ENCODE peak calls at places on chromosomes 6 and 20, in eight cellular contexts. One of them, this sample, is unnamed. For H3K9me3, the result is how much of the 10 kb centered on the place peaks cover.

GRCh38 chr6:34455831-34456230 is 10.0 kb upstream of the PACSIN1 start:
- DNase-seq in H1: no peak
- DNase-seq in spleen: peak
- DNase-seq in Panc1: no peak
- DNase-seq in endothelial cell of umbilical vein: no peak
- DNase-seq in transverse colon: no peak
- DNase-seq in sigmoid colon: no peak
- DNase-seq in breast epithelium: no peak
- DNase-seq in this sample: no peak

GRCh38 chr20:57582432-57583288 is 21.8 kb downstream of the PCK1 start:
- DNase-seq in H1: no peak
- DNase-seq in spleen: peak
- DNase-seq in Panc1: no peak
- DNase-seq in endothelial cell of umbilical vein: peak
- DNase-seq in transverse colon: no peak
- DNase-seq in sigmoid colon: peak
- DNase-seq in breast epithelium: no peak
- DNase-seq in this sample: no peak

GRCh38 chr20:43243672-43244269 is 54.1 kb upstream of the PTPRT start:
- DNase-seq in H1: no peak
- DNase-seq in spleen: no peak
- DNase-seq in Panc1: no peak
- DNase-seq in endothelial cell of umbilical vein: no peak
- DNase-seq in transverse colon: no peak
- DNase-seq in sigmoid colon: no peak
- DNase-seq in breast epithelium: peak
- DNase-seq in this sample: no peak

GRCh38 chr6:169918954-169919549 is 167.6 kb downstream of the ERMARD start:
- DNase-seq in H1: no peak
- DNase-seq in spleen: no peak
- DNase-seq in Panc1: no peak
- DNase-seq in endothelial cell of umbilical vein: no peak
- DNase-seq in transverse colon: no peak
- DNase-seq in sigmoid colon: peak
- DNase-seq in breast epithelium: no peak
- DNase-seq in this sample: no peak

GRCh38 chr6:41451515-41452163 is 94.5 kb upstream of the FOXP4 start:
- DNase-seq in H1: no peak
- DNase-seq in spleen: peak
- DNase-seq in Panc1: no peak
- DNase-seq in endothelial cell of umbilical vein: no peak
- DNase-seq in transverse colon: no peak
- DNase-seq in sigmoid colon: peak
- DNase-seq in breast epithelium: peak
- DNase-seq in this sample: no peak

GRCh38 chr20:32514760-32515159 is 70.4 kb downstream of the NOL4L start:
- DNase-seq in H1: no peak
- DNase-seq in spleen: no peak
- DNase-seq in Panc1: no peak
- DNase-seq in endothelial cell of umbilical vein: no peak
- DNase-seq in transverse colon: no peak
- DNase-seq in sigmoid colon: no peak
- DNase-seq in breast epithelium: no peak
- DNase-seq in this sample: no peak

GRCh38 chr20:56373942-56374341 is 15.2 kb downstream of the FAM210B start:
- DNase-seq in H1: no peak
- DNase-seq in spleen: no peak
- DNase-seq in Panc1: no peak
- DNase-seq in endothelial cell of umbilical vein: peak
- DNase-seq in transverse colon: no peak
- DNase-seq in sigmoid colon: no peak
- DNase-seq in breast epithelium: no peak
- DNase-seq in this sample: no peak

GRCh38 chr20:6731951-6732580 is 35.4 kb upstream of the BMP2 start:
- DNase-seq in H1: no peak
- DNase-seq in spleen: no peak
- DNase-seq in Panc1: no peak
- DNase-seq in endothelial cell of umbilical vein: no peak
- DNase-seq in transverse colon: peak
- DNase-seq in sigmoid colon: peak
- DNase-seq in breast epithelium: no peak
- DNase-seq in this sample: peak

GRCh38 chr6:87742106-87742505 is 40.1 kb upstream of the AKIRIN2 start:
- DNase-seq in H1: no peak
- DNase-seq in spleen: peak
- DNase-seq in Panc1: no peak
- DNase-seq in endothelial cell of umbilical vein: no peak
- DNase-seq in transverse colon: peak
- DNase-seq in sigmoid colon: no peak
- DNase-seq in breast epithelium: no peak
- DNase-seq in this sample: no peak

GRCh38 chr20:2838847-2839671 is 1.4 kb downstream of the PCED1A start:
- DNase-seq in H1: no peak
- DNase-seq in spleen: no peak
- DNase-seq in Panc1: no peak
- DNase-seq in endothelial cell of umbilical vein: no peak
- DNase-seq in transverse colon: no peak
- DNase-seq in sigmoid colon: no peak
- DNase-seq in breast epithelium: no peak
- DNase-seq in this sample: no peak

GRCh38 chr6:24799541-24799915 is 811 bp upstream of the ARMH2 start:
- DNase-seq in H1: no peak
- DNase-seq in spleen: no peak
- DNase-seq in Panc1: no peak
- DNase-seq in endothelial cell of umbilical vein: no peak
- DNase-seq in transverse colon: no peak
- DNase-seq in sigmoid colon: no peak
- DNase-seq in breast epithelium: no peak
- DNase-seq in this sample: no peak

GRCh38 chr6:42278131-42278853 is 60.6 kb upstream of the MRPS10 start:
- DNase-seq in H1: no peak
- DNase-seq in spleen: no peak
- DNase-seq in Panc1: no peak
- DNase-seq in endothelial cell of umbilical vein: no peak
- DNase-seq in transverse colon: no peak
- DNase-seq in sigmoid colon: no peak
- DNase-seq in breast epithelium: no peak
- DNase-seq in this sample: no peak

GRCh38 chr6:105952326-105952725 is 133.8 kb upstream of the PRDM1 start:
- DNase-seq in H1: no peak
- DNase-seq in spleen: no peak
- DNase-seq in Panc1: no peak
- DNase-seq in endothelial cell of umbilical vein: no peak
- DNase-seq in transverse colon: no peak
- DNase-seq in sigmoid colon: no peak
- DNase-seq in breast epithelium: no peak
- DNase-seq in this sample: no peak

GRCh38 chr6:151284431-151285060 is 44.8 kb downstream of the AKAP12 start:
- DNase-seq in H1: no peak
- DNase-seq in spleen: no peak
- DNase-seq in Panc1: no peak
- DNase-seq in endothelial cell of umbilical vein: no peak
- DNase-seq in transverse colon: no peak
- DNase-seq in sigmoid colon: peak
- DNase-seq in breast epithelium: no peak
- DNase-seq in this sample: no peak

GRCh38 chr6:166949533-166950442 is 6.6 kb downstream of the RNASET2 start:
- DNase-seq in H1: no peak
- DNase-seq in spleen: peak
- DNase-seq in Panc1: no peak
- DNase-seq in endothelial cell of umbilical vein: no peak
- DNase-seq in transverse colon: peak
- DNase-seq in sigmoid colon: no peak
- DNase-seq in breast epithelium: no peak
- DNase-seq in this sample: no peak

GRCh38 chr6:168180548-168181011 is 101.6 kb upstream of the FRMD1 start:
- DNase-seq in H1: no peak
- DNase-seq in spleen: no peak
- DNase-seq in Panc1: no peak
- DNase-seq in endothelial cell of umbilical vein: no peak
- DNase-seq in transverse colon: no peak
- DNase-seq in sigmoid colon: peak
- DNase-seq in breast epithelium: peak
- DNase-seq in this sample: no peak

GRCh38 chr20:6333110-6333509 is 210.3 kb upstream of the FERMT1 start:
- DNase-seq in H1: no peak
- DNase-seq in spleen: peak
- DNase-seq in Panc1: no peak
- DNase-seq in endothelial cell of umbilical vein: no peak
- DNase-seq in transverse colon: no peak
- DNase-seq in sigmoid colon: no peak
- DNase-seq in breast epithelium: no peak
- DNase-seq in this sample: no peak

DNA sequence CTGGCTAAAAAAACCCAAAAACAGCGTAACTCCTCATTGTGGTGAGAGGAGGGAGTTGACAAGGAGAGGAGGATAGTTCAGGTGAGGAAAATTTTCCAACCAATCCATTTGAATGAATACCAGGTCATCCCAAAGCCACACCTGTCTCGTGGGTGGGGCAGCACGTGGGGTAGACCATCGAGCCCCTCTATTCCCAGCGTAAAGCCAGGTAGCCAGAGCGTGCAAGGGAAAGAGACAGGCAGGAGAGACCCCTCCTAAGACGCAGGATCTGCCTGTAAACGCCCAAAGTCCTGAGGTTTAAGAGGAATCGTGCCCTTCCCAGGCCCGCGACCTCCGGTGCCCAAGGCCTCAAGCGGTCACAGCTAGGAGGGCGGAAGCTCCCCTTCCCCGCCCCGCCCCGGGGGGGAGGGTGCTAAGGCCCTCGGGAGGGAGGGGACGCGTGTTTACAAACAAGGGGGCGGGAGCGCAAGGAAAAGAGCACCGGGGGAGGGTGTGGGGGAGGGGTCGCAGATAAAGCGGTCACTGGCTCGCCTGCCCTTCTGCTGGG is 705 bp downstream of the RXRB start:
- DNase-seq in H1: peak
- DNase-seq in spleen: peak
- DNase-seq in Panc1: no peak
- DNase-seq in endothelial cell of umbilical vein: peak
- DNase-seq in transverse colon: peak
- DNase-seq in sigmoid colon: peak
- DNase-seq in breast epithelium: no peak
- DNase-seq in this sample: no peak
- TF ChIP-seq POLR2AphosphoS5 in H1: no peak
- TF ChIP-seq POLR2AphosphoS5 in spleen: no peak
- TF ChIP-seq POLR2AphosphoS5 in Panc1: no peak
- TF ChIP-seq POLR2AphosphoS5 in endothelial cell of umbilical vein: no peak
- TF ChIP-seq POLR2AphosphoS5 in transverse colon: no peak
- TF ChIP-seq POLR2AphosphoS5 in sigmoid colon: no peak
- TF ChIP-seq POLR2AphosphoS5 in breast epithelium: no peak
- TF ChIP-seq POLR2AphosphoS5 in this sample: no peak

DNA sequence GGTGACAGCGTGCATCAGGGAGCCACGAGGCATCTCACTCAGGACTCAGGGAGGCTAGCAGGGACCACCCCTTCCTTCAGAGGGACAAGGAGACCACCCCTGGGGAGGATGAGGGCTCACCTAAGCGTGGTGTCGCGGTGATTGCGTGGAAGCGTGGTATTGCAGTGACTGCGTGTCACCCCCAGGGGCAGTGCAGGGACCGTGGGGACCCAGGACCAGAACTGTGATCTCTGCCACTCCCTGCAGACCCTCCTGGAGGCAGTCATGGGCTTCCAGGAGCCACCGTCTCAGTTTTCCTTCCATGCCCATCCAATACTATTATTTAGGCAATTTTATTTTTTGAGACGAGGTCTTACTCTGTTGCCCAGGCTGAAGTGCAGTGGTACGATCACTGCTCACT is 147.1 kb downstream of the TAF4 start:
- DNase-seq in H1: no peak
- DNase-seq in spleen: no peak
- DNase-seq in Panc1: no peak
- DNase-seq in endothelial cell of umbilical vein: no peak
- DNase-seq in transverse colon: no peak
- DNase-seq in sigmoid colon: no peak
- DNase-seq in breast epithelium: no peak
- DNase-seq in this sample: no peak
- TF ChIP-seq CTCF in H1: peak
- TF ChIP-seq CTCF in spleen: no peak
- TF ChIP-seq CTCF in Panc1: no peak
- TF ChIP-seq CTCF in endothelial cell of umbilical vein: no peak
- TF ChIP-seq CTCF in transverse colon: no peak
- TF ChIP-seq CTCF in sigmoid colon: no peak
- TF ChIP-seq CTCF in breast epithelium: no peak
- TF ChIP-seq CTCF in this sample: no peak

GRCh38 chr20:31260326-31260932 is 3.0 kb downstream of the DEFB115 start:
- DNase-seq in H1: no peak
- DNase-seq in spleen: no peak
- DNase-seq in Panc1: peak
- DNase-seq in endothelial cell of umbilical vein: no peak
- DNase-seq in transverse colon: no peak
- DNase-seq in sigmoid colon: no peak
- DNase-seq in breast epithelium: no peak
- DNase-seq in this sample: no peak

GRCh38 chr20:31256959-31257358 is 505 bp upstream of the DEFB115 start:
- DNase-seq in H1: no peak
- DNase-seq in spleen: no peak
- DNase-seq in Panc1: no peak
- DNase-seq in endothelial cell of umbilical vein: no peak
- DNase-seq in transverse colon: no peak
- DNase-seq in sigmoid colon: no peak
- DNase-seq in breast epithelium: no peak
- DNase-seq in this sample: no peak

DNA sequence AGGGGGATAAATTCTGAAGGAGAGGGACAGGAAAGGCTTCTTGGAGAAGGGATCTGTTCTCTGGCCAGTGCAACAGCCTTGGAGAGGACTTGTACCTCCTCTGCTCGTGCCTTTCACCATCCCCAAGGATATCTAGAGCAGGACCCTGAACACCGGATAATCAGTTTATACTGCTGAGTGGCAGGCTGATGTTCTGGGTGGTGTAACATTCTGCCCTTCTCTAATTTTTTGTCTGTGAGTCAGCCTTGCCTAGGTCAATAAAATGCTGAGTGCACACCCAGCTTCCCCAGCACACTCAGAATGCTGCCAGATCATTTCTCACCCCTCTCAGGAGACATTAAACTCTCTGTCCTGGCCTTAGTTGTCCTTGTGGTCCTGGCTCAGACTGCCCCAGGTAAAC is at the start of gene DEFB115:
- DNase-seq in H1: no peak
- DNase-seq in spleen: no peak
- DNase-seq in Panc1: no peak
- DNase-seq in endothelial cell of umbilical vein: no peak
- DNase-seq in transverse colon: no peak
- DNase-seq in sigmoid colon: no peak
- DNase-seq in breast epithelium: no peak
- DNase-seq in this sample: no peak
- H3K9me3 ChIP-seq in H1: half or more
- H3K9me3 ChIP-seq in spleen: under half
- H3K9me3 ChIP-seq in Panc1: under half
- H3K9me3 ChIP-seq in endothelial cell of umbilical vein: under half
- H3K9me3 ChIP-seq in transverse colon: under half
- H3K9me3 ChIP-seq in sigmoid colon: under half
- H3K9me3 ChIP-seq in breast epithelium: under half
- H3K9me3 ChIP-seq in this sample: under half

DNA sequence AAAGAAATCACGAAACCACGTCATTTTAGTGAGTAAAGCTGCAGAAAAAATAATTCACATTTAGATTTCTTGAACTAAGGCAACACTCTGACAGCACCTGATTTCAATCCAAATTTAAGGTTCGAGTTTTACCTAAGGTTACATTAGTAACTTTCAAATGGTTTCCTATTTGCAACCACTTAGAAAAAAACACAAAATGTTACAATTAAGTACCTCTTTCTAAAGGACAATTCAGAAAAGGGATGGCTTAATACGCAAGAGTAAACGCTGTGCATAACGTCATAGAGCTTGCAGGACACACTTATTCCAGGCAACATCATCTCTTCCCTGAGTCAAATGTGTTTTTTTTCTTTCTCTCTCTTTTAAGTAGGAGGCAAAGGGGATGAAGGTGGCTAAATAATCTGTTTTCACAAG is 86.1 kb downstream of the SESN1 start:
- DNase-seq in H1: no peak
- DNase-seq in spleen: no peak
- DNase-seq in Panc1: peak
- DNase-seq in endothelial cell of umbilical vein: no peak
- DNase-seq in transverse colon: no peak
- DNase-seq in sigmoid colon: no peak
- DNase-seq in breast epithelium: no peak
- DNase-seq in this sample: no peak
- TF ChIP-seq POLR2AphosphoS5 in H1: no peak
- TF ChIP-seq POLR2AphosphoS5 in spleen: no peak
- TF ChIP-seq POLR2AphosphoS5 in Panc1: no peak
- TF ChIP-seq POLR2AphosphoS5 in endothelial cell of umbilical vein: no peak
- TF ChIP-seq POLR2AphosphoS5 in transverse colon: no peak
- TF ChIP-seq POLR2AphosphoS5 in sigmoid colon: peak
- TF ChIP-seq POLR2AphosphoS5 in breast epithelium: no peak
- TF ChIP-seq POLR2AphosphoS5 in this sample: no peak